ENCODE peak calls at places on chromosomes 13 and 19, in seven cellular contexts. B, D, T, H, J, Z and A are unnamed samples. For H3K36me3, the result is how much of the 10 kb centered on the place peaks cover.

GRCh38 chr13:60396008-60396782 is 825 bp upstream of the TDRD3 start:
- DNase-seq in Z (peak), T (peak), B (peak), J (peak), H (peak), D (peak), A (peak)

GRCh38 chr19:623175-623916 is 10.0 kb downstream of the POLRMT start:
- DNase-seq in D (no peak), H (no peak), T (no peak), J (no peak), B (no peak), Z (no peak), A (no peak)

GRCh38 chr19:3722443-3723109 is 14.4 kb downstream of the TJP3 start:
- DNase-seq in Z (no peak), T (no peak), B (no peak), D (peak), J (no peak), H (no peak), A (no peak)

GRCh38 chr13:94093652-94094310 is 385.7 kb downstream of the DCT start:
- DNase-seq in Z (peak), B (no peak), J (no peak), T (no peak), H (no peak), D (no peak), A (no peak)

GRCh38 chr13:50082426-50083283 is 67.4 kb downstream of the KCNRG start:
- DNase-seq in D (peak), J (peak), T (peak), Z (peak), B (peak), H (peak), A (peak)

GRCh38 chr13:74562381-74562780 is 428.2 kb upstream of the KLF12 start:
- DNase-seq in D (no peak), T (no peak), H (no peak), B (no peak), Z (peak), J (peak), A (peak)

GRCh38 chr19:17484520-17485180 is 14.3 kb downstream of the SLC27A1 start:
- DNase-seq in B (no peak), H (no peak), Z (no peak), D (no peak), T (no peak), J (no peak), A (no peak)

GRCh38 chr13:44364601-44365000 is 9.0 kb upstream of the SERP2 start:
- DNase-seq in T (peak), H (peak), J (peak), D (peak), Z (peak), B (no peak), A (peak)

GRCh38 chr13:32736648-32737047 is 150.4 kb downstream of the PDS5B start:
- DNase-seq in H (no peak), B (no peak), Z (peak), J (no peak), T (peak), D (no peak), A (no peak)

GRCh38 chr13:34411881-34412280 is 530.2 kb upstream of the NBEA start:
- DNase-seq in Z (no peak), T (no peak), B (no peak), D (no peak), H (no peak), J (no peak), A (no peak)

GRCh38 chr19:42053037-42053935 is 16.7 kb downstream of the GRIK5 start:
- DNase-seq in H (no peak), T (no peak), J (no peak), Z (no peak), D (no peak), B (no peak), A (no peak)

GRCh38 chr19:40398417-40399056 is 8.6 kb upstream of the HIPK4 start:
- DNase-seq in J (peak), T (peak), Z (peak), D (peak), H (peak), B (no peak), A (peak)

GRCh38 chr19:491146-491741 is 5.0 kb upstream of the MADCAM1 start:
- DNase-seq in J (no peak), B (no peak), D (no peak), H (no peak), Z (peak), T (no peak), A (no peak)

GRCh38 chr13:112990783-112991182 is 21.8 kb downstream of the MCF2L start:
- DNase-seq in D (peak), B (no peak), Z (no peak), H (no peak), T (no peak), J (no peak), A (no peak)

GRCh38 chr19:56294557-56294956 is 20.1 kb downstream of the ZSCAN5A start:
- DNase-seq in D (peak), H (no peak), B (no peak), T (no peak), Z (no peak), J (peak), A (peak)

GRCh38 chr13:20473139-20473538 is 52.5 kb downstream of the CRYL1 start:
- DNase-seq in T (no peak), D (no peak), Z (no peak), B (no peak), H (no peak), J (no peak), A (no peak)
- H3K9ac ChIP-seq in T (no peak), D (no peak), Z (no peak), B (no peak), H (no peak), J (no peak), A (no peak)

GRCh38 chr13:107669356-107669755 is 546.0 kb downstream of the LIG4 start:
- DNase-seq in J (peak), B (no peak), Z (peak), T (peak), H (no peak), D (no peak), A (peak)
- H3K36me3 ChIP-seq in J (under half), B (under half), Z (under half), T (under half), H (under half), D (under half), A (under half)

GRCh38 chr13:99865420-99865930 is 106.1 kb downstream of the ZIC5 start:
- DNase-seq in D (no peak), B (no peak), J (no peak), Z (no peak), H (no peak), T (no peak), A (no peak)
- H3K9ac ChIP-seq in D (no peak), B (no peak), J (no peak), Z (no peak), H (no peak), T (no peak), A (no peak)

GRCh38 chr19:18855647-18856384 is 24.1 kb downstream of the UPF1 start:
- DNase-seq in B (no peak), T (no peak), Z (no peak), H (no peak), D (no peak), J (no peak), A (no peak)

GRCh38 chr19:18857223-18857622 is 25.5 kb downstream of the UPF1 start:
- DNase-seq in D (no peak), T (no peak), J (no peak), H (no peak), B (no peak), Z (no peak), A (no peak)

GRCh38 chr19:18854982-18855381 is 23.2 kb downstream of the UPF1 start:
- DNase-seq in T (no peak), Z (no peak), H (no peak), D (no peak), J (no peak), B (no peak), A (no peak)

GRCh38 chr19:18858906-18859646 is 27.3 kb downstream of the UPF1 start:
- DNase-seq in J (no peak), Z (no peak), H (no peak), B (no peak), T (no peak), D (no peak), A (no peak)

DNA sequence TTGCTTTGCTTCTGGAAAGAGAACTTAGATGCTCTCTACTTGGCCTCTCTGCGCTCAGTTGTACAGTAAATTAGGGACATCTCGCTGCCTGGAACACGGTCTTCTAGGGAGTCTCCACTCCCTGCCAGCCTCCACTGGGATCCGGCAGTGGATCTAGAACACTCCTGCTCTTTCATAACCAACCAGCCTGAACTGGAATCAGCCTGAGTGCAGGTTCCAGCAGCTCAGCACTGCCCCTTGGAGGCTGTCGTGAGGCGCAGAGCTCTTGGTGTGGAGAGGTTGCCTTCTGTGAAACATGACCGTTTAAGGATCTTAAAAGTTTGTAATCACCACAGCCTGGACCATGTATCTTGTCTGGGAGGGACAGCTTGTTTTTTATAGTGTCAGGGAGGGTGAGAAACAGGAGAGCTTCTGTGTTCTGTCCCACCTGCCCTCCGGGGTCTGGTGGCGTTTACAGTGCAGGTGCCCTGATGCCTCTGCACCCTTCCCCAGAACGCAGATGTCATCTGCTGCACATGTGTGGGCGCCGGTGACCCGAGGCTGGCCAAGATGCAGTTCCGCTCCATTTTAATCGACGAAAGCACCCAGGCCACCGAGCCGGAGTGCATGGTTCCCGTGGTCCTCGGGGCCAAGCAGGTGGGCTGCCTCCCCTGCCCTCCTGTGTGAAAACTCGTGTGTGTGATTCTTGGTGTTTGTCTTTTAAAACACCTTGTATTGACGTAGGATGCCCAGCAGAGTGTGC is 24.8 kb downstream of the UPF1 start:
- DNase-seq in J (no peak), D (peak), Z (peak), H (no peak), B (no peak), T (no peak), A (no peak)
- H3K36me3 ChIP-seq in J (half or more), D (under half), Z (under half), H (half or more), B (under half), T (half or more), A (under half)